ENCODE peak calls at places on chromosome 13, in five cellular contexts. L is PC-3, T is fibroblast of lung, D is AG04450, U is right lobe of liver. N is an unnamed sample. For H3K9me3, the result is how much of the 10 kb centered on the place peaks cover.

GRCh38 chr13:42702726-42703125 is 78.7 kb upstream of the FAM216B start:
- DNase-seq in L (no peak), T (peak), D (no peak), U (no peak), N (peak)

GRCh38 chr13:113297370-113297871 is 382 bp downstream of the LAMP1 start:
- DNase-seq in L (no peak), T (peak), D (no peak), U (peak), N (no peak)

GRCh38 chr13:46687810-46688209 is 109.2 kb downstream of the ESD start:
- DNase-seq in L (peak), T (peak), D (no peak), U (no peak), N (peak)

GRCh38 chr13:109785141-109785891 is 1.1 kb downstream of the IRS2 start:
- DNase-seq in L (peak), T (peak), D (no peak), U (peak), N (peak)

GRCh38 chr13:110503979-110504499 is 57.5 kb downstream of the RAB20 start:
- DNase-seq in L (no peak), T (no peak), D (no peak), U (no peak), N (no peak)

GRCh38 chr13:98199480-98199879 is 22.4 kb upstream of the RNF113B start:
- DNase-seq in L (no peak), T (no peak), D (no peak), U (no peak), N (no peak)

GRCh38 chr13:107203146-107203847 is 635.4 kb upstream of the ARGLU1 start:
- DNase-seq in L (peak), T (peak), D (no peak), U (no peak), N (no peak)

GRCh38 chr13:60282708-60283107 is 114.3 kb upstream of the TDRD3 start:
- DNase-seq in L (no peak), T (no peak), D (no peak), U (no peak), N (no peak)

GRCh38 chr13:49388256-49388655 is 55.6 kb downstream of the CAB39L start:
- DNase-seq in L (no peak), T (no peak), D (no peak), U (no peak), N (no peak)

GRCh38 chr13:98570929-98571372 is 6.0 kb downstream of the STK24 start:
- DNase-seq in L (peak), T (peak), D (no peak), U (no peak), N (peak)

GRCh38 chr13:21079206-21079605 is 17.8 kb upstream of the LATS2 start:
- DNase-seq in L (no peak), T (peak), D (no peak), U (no peak), N (peak)

GRCh38 chr13:35471466-35472307 is 4.8 kb downstream of the MAB21L1 start:
- DNase-seq in L (no peak), T (no peak), D (no peak), U (no peak), N (no peak)

GRCh38 chr13:92807343-92807742 is 419.3 kb upstream of the GPC6 start:
- DNase-seq in L (no peak), T (peak), D (no peak), U (no peak), N (peak)

GRCh38 chr13:113053801-113054604 is 51.6 kb upstream of the F7 start:
- DNase-seq in L (no peak), T (no peak), D (no peak), U (no peak), N (no peak)

GRCh38 chr13:66036024-66036614 is 1194.0 kb downstream of the PCDH9 start:
- DNase-seq in L (no peak), T (peak), D (no peak), U (no peak), N (peak)

GRCh38 chr13:39353988-39354387 is 249.0 kb downstream of the LHFPL6 start:
- DNase-seq in L (no peak), T (peak), D (no peak), U (no peak), N (peak)

GRCh38 chr13:25462301-25463125 is 90.7 kb downstream of the ATP8A2 start:
- DNase-seq in L (no peak), T (no peak), D (no peak), U (no peak), N (no peak)

GRCh38 chr13:49220035-49220855 is at the start of gene MLNR:
- DNase-seq in L (no peak), T (peak), D (no peak), U (no peak), N (peak)

GRCh38 chr13:66933994-66934393 is 296.1 kb downstream of the PCDH9 start:
- DNase-seq in L (peak), T (peak), D (peak), U (no peak), N (peak)

GRCh38 chr13:45356966-45357689 is 16.1 kb upstream of the TPT1 start:
- DNase-seq in L (no peak), T (peak), D (no peak), U (no peak), N (peak)

DNA sequence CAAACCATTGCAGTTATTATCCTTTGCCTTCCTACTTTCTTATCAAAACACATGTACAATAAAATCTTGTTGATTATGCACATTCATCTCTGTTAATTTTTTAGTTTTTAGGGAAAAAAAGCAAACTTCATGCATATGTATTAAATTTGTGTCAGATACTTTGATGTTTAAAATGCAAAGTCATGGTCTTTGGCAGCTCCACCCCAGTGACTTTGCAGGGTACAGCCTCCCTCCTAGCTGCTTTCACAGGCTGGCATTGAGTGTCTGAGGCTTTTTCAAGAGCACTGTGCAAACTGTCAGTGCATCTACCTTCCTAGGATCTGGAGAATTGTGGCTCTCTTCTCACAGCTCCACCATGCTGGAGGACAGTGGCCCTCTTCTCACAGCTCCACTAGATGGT is 1988.1 kb upstream of the PCDH20 start:
- DNase-seq in L (no peak), T (no peak), D (no peak), U (no peak), N (no peak)
- H3K9me3 ChIP-seq in L (under half), T (under half), D (under half), U (under half), N (under half)

GRCh38 chr13:18956473-18957078 is 225.0 kb downstream of the TUBA3C start:
- DNase-seq in L (no peak), T (no peak), D (no peak), U (no peak), N (no peak)

GRCh38 chr13:18960637-18961227 is 220.9 kb downstream of the TUBA3C start:
- DNase-seq in L (no peak), T (no peak), D (no peak), U (no peak), N (no peak)

GRCh38 chr13:18959996-18960395 is 221.6 kb downstream of the TUBA3C start:
- DNase-seq in L (no peak), T (no peak), D (no peak), U (no peak), N (no peak)

GRCh38 chr13:18961383-18962117 is 220.1 kb downstream of the TUBA3C start:
- DNase-seq in L (no peak), T (no peak), D (no peak), U (no peak), N (no peak)

GRCh38 chr13:18959229-18959628 is 222.4 kb downstream of the TUBA3C start:
- DNase-seq in L (no peak), T (no peak), D (no peak), U (no peak), N (no peak)
- H3K9me3 ChIP-seq in L (under half), T (under half), D (half or more), U (under half), N (under half)

GRCh38 chr13:18965347-18965855 is 216.2 kb downstream of the TUBA3C start:
- DNase-seq in L (no peak), T (no peak), D (no peak), U (no peak), N (no peak)

GRCh38 chr13:18964942-18965341 is 216.7 kb downstream of the TUBA3C start:
- DNase-seq in L (no peak), T (no peak), D (no peak), U (no peak), N (no peak)
- H3K9me3 ChIP-seq in L (under half), T (under half), D (half or more), U (under half), N (under half)

DNA sequence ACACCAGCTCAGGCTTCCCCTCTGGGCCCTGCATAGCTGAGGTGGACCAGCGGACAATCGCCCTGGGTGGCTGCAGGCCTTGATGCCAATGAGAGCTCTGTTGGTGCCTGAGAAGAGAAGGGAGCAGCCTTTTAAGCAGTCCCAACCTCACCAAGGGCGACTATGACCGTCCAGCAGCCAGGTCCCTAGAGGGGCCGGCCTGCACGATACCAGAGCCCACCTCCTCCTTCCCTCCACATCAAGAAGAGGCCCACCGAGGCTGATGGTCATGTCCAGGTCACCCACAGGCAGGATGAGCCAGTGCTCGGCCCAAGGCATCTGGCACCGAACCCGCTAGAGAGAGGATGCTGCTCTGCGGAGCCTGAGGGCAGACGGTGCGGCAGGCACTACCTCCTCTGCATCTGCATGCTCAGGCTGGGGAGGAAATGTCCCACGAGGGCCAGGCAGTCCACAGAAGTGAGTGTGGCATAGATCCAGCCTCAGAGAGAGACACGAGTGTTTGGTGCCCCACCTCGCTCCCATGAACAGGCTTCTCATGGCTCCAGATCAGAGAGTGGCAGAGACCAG is 219.4 kb downstream of the TUBA3C start:
- DNase-seq in L (no peak), T (no peak), D (no peak), U (no peak), N (no peak)
- H3K9me3 ChIP-seq in L (under half), T (under half), D (half or more), U (under half), N (under half)

GRCh38 chr13:22897571-22898314 is 283.0 kb upstream of the SGCG start:
- DNase-seq in L (no peak), T (no peak), D (no peak), U (no peak), N (no peak)
- H3K9me3 ChIP-seq in L (under half), T (under half), D (under half), U (under half), N (under half)

GRCh38 chr13:18232994-18233782 is 948.4 kb downstream of the TUBA3C start:
- DNase-seq in L (no peak), T (no peak), D (no peak), U (no peak), N (no peak)
- H3K9me3 ChIP-seq in L (under half), T (under half), D (under half), U (under half), N (under half)

DNA sequence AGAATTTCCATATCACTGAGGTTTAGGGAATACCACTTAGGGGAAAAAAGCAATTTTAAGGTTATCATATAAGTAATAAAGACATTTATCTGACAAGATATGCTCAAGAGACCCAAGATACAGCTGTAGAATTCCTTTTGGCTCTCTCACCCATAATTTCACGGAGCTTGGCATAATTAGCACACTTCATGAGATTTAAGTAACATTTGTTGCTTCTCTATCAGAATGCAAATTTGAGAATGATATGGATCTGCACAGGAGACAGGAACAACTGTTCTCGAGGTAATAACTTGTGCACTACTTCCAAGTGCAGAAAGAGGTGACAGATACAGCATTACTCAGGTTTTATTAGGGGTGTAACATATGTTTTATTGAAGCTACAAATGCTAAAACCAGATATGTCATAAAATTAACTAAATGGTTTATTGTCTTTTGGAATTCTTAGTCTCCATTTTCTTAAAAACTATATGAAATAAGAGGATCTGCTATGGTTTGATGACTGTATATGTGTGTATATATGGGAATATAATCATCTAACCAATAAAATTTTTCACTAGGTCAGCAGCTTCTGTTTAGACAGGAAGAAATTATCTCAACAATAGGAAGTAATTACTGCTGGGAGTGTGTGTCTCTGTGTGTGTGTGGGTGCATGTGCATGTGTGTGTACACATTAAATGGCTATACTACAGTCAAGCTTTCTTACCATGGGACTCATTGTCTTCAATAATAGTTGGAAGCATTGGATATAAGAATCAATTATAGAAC is 401.3 kb downstream of the PCDH17 start:
- DNase-seq in L (no peak), T (no peak), D (no peak), U (no peak), N (no peak)
- H3K9me3 ChIP-seq in L (under half), T (under half), D (under half), U (under half), N (under half)

GRCh38 chr13:32086791-32087441 is 55.3 kb downstream of the FRY start:
- DNase-seq in L (no peak), T (no peak), D (no peak), U (no peak), N (no peak)
- H3K9me3 ChIP-seq in L (under half), T (under half), D (under half), U (under half), N (under half)

DNA sequence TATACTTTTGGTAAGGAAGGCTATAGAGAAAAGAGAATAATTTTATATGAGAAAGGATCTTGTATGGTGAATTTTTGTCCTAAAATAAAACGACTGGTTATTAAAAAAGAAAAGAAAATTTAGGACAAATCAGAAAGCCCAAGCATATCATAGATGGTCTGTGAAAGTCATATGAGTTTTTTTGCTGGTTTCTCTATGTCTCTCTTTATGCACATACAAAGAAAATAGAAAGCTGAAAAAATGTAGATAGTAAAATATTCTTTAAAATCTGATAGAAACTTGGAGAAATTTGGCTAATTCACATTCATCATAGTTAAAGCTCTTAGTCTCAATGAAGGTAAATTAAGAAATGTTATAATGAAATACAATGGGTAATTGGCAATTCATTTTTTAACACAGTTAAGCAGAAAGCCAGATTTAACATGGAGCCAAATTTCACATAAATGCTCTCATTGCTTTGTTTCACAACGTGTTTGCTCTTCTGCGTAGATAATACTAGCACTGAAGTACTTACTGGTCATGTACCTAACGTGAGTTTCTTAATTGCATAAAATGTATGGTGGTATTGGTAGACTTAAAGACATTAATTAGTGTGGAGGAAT is 621.5 kb upstream of the ATXN8OS start:
- DNase-seq in L (no peak), T (no peak), D (no peak), U (no peak), N (no peak)
- H3K9me3 ChIP-seq in L (under half), T (under half), D (under half), U (under half), N (under half)